ENCODE peak calls at places on chromosomes 11 and 22, in eight cellular contexts. One of them, this sample, is unnamed.

GRCh38 chr11:95231881-95232605 is 1.0 kb upstream of the SESN3 start:
- DNase-seq in ovary: peak; percentile 83
- DNase-seq in PC-9: peak; percentile 1
- DNase-seq in choroid plexus epithelial cell: peak; percentile 46
- DNase-seq in GM06990: peak; percentile 85
- DNase-seq in chondrocyte: peak; percentile 86
- DNase-seq in foreskin fibroblast: peak; percentile 80
- DNase-seq in heart right ventricle: peak; percentile 66
- DNase-seq in this sample: no peak

GRCh38 chr11:40168461-40168860 is 1291.0 kb downstream of the LRRC4C start:
- DNase-seq in choroid plexus epithelial cell: no peak
- DNase-seq in foreskin fibroblast: no peak
- DNase-seq in GM06990: no peak
- DNase-seq in heart right ventricle: no peak
- DNase-seq in PC-9: no peak
- DNase-seq in ovary: no peak
- DNase-seq in chondrocyte: no peak
- DNase-seq in this sample: no peak

GRCh38 chr11:61777234-61778090 is 14.9 kb downstream of the TMEM258 start:
- DNase-seq in foreskin fibroblast: peak; percentile 24
- DNase-seq in heart right ventricle: peak; percentile 45
- DNase-seq in choroid plexus epithelial cell: no peak
- DNase-seq in ovary: peak; percentile 92
- DNase-seq in PC-9: no peak
- DNase-seq in GM06990: no peak
- DNase-seq in chondrocyte: peak; percentile 81
- DNase-seq in this sample: no peak

GRCh38 chr11:76598426-76598839 is 72.1 kb downstream of the LRRC32 start:
- DNase-seq in ovary: no peak
- DNase-seq in foreskin fibroblast: peak; percentile 72
- DNase-seq in PC-9: peak; percentile 15
- DNase-seq in chondrocyte: no peak
- DNase-seq in heart right ventricle: peak; percentile 33
- DNase-seq in choroid plexus epithelial cell: peak; percentile 65
- DNase-seq in GM06990: no peak
- DNase-seq in this sample: no peak

GRCh38 chr11:76677010-76677771 is 6.6 kb upstream of the LRRC32 start:
- DNase-seq in choroid plexus epithelial cell: no peak
- DNase-seq in chondrocyte: no peak
- DNase-seq in PC-9: no peak
- DNase-seq in heart right ventricle: no peak
- DNase-seq in GM06990: no peak
- DNase-seq in foreskin fibroblast: peak; percentile 44
- DNase-seq in ovary: no peak
- DNase-seq in this sample: peak; percentile 4

GRCh38 chr11:69558519-69558941 is 77.1 kb downstream of the LINC01488 start:
- DNase-seq in heart right ventricle: no peak
- DNase-seq in PC-9: no peak
- DNase-seq in GM06990: no peak
- DNase-seq in choroid plexus epithelial cell: no peak
- DNase-seq in foreskin fibroblast: no peak
- DNase-seq in chondrocyte: no peak
- DNase-seq in ovary: no peak
- DNase-seq in this sample: no peak

GRCh38 chr22:36374603-36375024 is 13.2 kb downstream of the MYH9 start:
- DNase-seq in heart right ventricle: no peak
- DNase-seq in foreskin fibroblast: peak; percentile 75
- DNase-seq in chondrocyte: no peak
- DNase-seq in ovary: no peak
- DNase-seq in GM06990: no peak
- DNase-seq in choroid plexus epithelial cell: no peak
- DNase-seq in PC-9: peak; percentile 86
- DNase-seq in this sample: peak; percentile 56

GRCh38 chr11:2092956-2093412 is 46.2 kb downstream of the IGF2 start:
- DNase-seq in choroid plexus epithelial cell: peak; percentile 59
- DNase-seq in GM06990: no peak
- DNase-seq in PC-9: peak; percentile 93
- DNase-seq in ovary: no peak
- DNase-seq in chondrocyte: peak; percentile 87
- DNase-seq in heart right ventricle: peak; percentile 76
- DNase-seq in foreskin fibroblast: peak; percentile 51
- DNase-seq in this sample: no peak

GRCh38 chr11:44711113-44711512 is 15.6 kb upstream of the TSPAN18 start:
- DNase-seq in PC-9: no peak
- DNase-seq in ovary: no peak
- DNase-seq in chondrocyte: no peak
- DNase-seq in heart right ventricle: no peak
- DNase-seq in choroid plexus epithelial cell: no peak
- DNase-seq in GM06990: no peak
- DNase-seq in foreskin fibroblast: no peak
- DNase-seq in this sample: no peak

GRCh38 chr11:108709741-108710140 is 44.9 kb downstream of the DDX10 start:
- DNase-seq in PC-9: no peak
- DNase-seq in heart right ventricle: no peak
- DNase-seq in chondrocyte: no peak
- DNase-seq in foreskin fibroblast: no peak
- DNase-seq in choroid plexus epithelial cell: no peak
- DNase-seq in ovary: no peak
- DNase-seq in GM06990: no peak
- DNase-seq in this sample: no peak

GRCh38 chr22:50703726-50704509 is 31.3 kb downstream of the SHANK3 start:
- DNase-seq in PC-9: no peak
- DNase-seq in ovary: no peak
- DNase-seq in choroid plexus epithelial cell: no peak
- DNase-seq in foreskin fibroblast: no peak
- DNase-seq in GM06990: no peak
- DNase-seq in chondrocyte: peak; percentile 85
- DNase-seq in heart right ventricle: no peak
- DNase-seq in this sample: no peak

GRCh38 chr11:128311742-128312719 is 275.3 kb downstream of the ETS1 start:
- DNase-seq in heart right ventricle: no peak
- DNase-seq in foreskin fibroblast: no peak
- DNase-seq in GM06990: no peak
- DNase-seq in ovary: no peak
- DNase-seq in choroid plexus epithelial cell: no peak
- DNase-seq in PC-9: no peak
- DNase-seq in chondrocyte: no peak
- DNase-seq in this sample: no peak

GRCh38 chr11:128315933-128316332 is 271.4 kb downstream of the ETS1 start:
- DNase-seq in heart right ventricle: no peak
- DNase-seq in GM06990: no peak
- DNase-seq in ovary: no peak
- DNase-seq in choroid plexus epithelial cell: no peak
- DNase-seq in PC-9: no peak
- DNase-seq in foreskin fibroblast: no peak
- DNase-seq in chondrocyte: no peak
- DNase-seq in this sample: no peak

GRCh38 chr11:128316541-128317206 is 270.7 kb downstream of the ETS1 start:
- DNase-seq in GM06990: no peak
- DNase-seq in choroid plexus epithelial cell: no peak
- DNase-seq in ovary: no peak
- DNase-seq in PC-9: no peak
- DNase-seq in foreskin fibroblast: no peak
- DNase-seq in chondrocyte: no peak
- DNase-seq in heart right ventricle: no peak
- DNase-seq in this sample: no peak

GRCh38 chr11:128310676-128311445 is 276.5 kb downstream of the ETS1 start:
- DNase-seq in ovary: no peak
- DNase-seq in chondrocyte: no peak
- DNase-seq in PC-9: no peak
- DNase-seq in GM06990: no peak
- DNase-seq in heart right ventricle: no peak
- DNase-seq in foreskin fibroblast: no peak
- DNase-seq in choroid plexus epithelial cell: peak; percentile 47
- DNase-seq in this sample: no peak

GRCh38 chr11:128313931-128314330 is 273.4 kb downstream of the ETS1 start:
- DNase-seq in PC-9: no peak
- DNase-seq in heart right ventricle: no peak
- DNase-seq in ovary: no peak
- DNase-seq in choroid plexus epithelial cell: no peak
- DNase-seq in chondrocyte: no peak
- DNase-seq in foreskin fibroblast: no peak
- DNase-seq in GM06990: no peak
- DNase-seq in this sample: no peak
- TF ChIP-seq CTCF in PC-9: no peak
- TF ChIP-seq CTCF in heart right ventricle: no peak
- TF ChIP-seq CTCF in ovary: no peak
- TF ChIP-seq CTCF in choroid plexus epithelial cell: no peak
- TF ChIP-seq CTCF in chondrocyte: no peak
- TF ChIP-seq CTCF in foreskin fibroblast: no peak
- TF ChIP-seq CTCF in GM06990: no peak
- TF ChIP-seq CTCF in this sample: no peak

GRCh38 chr11:130652671-130653335 is 204.4 kb downstream of the ADAMTS15 start:
- DNase-seq in heart right ventricle: no peak
- DNase-seq in choroid plexus epithelial cell: peak; percentile 98
- DNase-seq in ovary: peak; percentile 53
- DNase-seq in GM06990: no peak
- DNase-seq in PC-9: no peak
- DNase-seq in chondrocyte: no peak
- DNase-seq in foreskin fibroblast: peak; percentile 92
- DNase-seq in this sample: no peak
- TF ChIP-seq CTCF in heart right ventricle: no peak
- TF ChIP-seq CTCF in choroid plexus epithelial cell: no peak
- TF ChIP-seq CTCF in ovary: no peak
- TF ChIP-seq CTCF in GM06990: no peak
- TF ChIP-seq CTCF in PC-9: no peak
- TF ChIP-seq CTCF in chondrocyte: no peak
- TF ChIP-seq CTCF in foreskin fibroblast: no peak
- TF ChIP-seq CTCF in this sample: no peak

GRCh38 chr11:65672180-65672860 is 9.6 kb upstream of the RELA start:
- DNase-seq in ovary: no peak
- DNase-seq in PC-9: no peak
- DNase-seq in choroid plexus epithelial cell: no peak
- DNase-seq in heart right ventricle: no peak
- DNase-seq in chondrocyte: no peak
- DNase-seq in foreskin fibroblast: no peak
- DNase-seq in GM06990: no peak
- DNase-seq in this sample: no peak
- TF ChIP-seq CTCF in ovary: no peak
- TF ChIP-seq CTCF in PC-9: no peak
- TF ChIP-seq CTCF in choroid plexus epithelial cell: no peak
- TF ChIP-seq CTCF in heart right ventricle: no peak
- TF ChIP-seq CTCF in chondrocyte: no peak
- TF ChIP-seq CTCF in foreskin fibroblast: no peak
- TF ChIP-seq CTCF in GM06990: no peak
- TF ChIP-seq CTCF in this sample: peak; percentile 13

GRCh38 chr22:33116846-33117547 is 58.8 kb upstream of the SYN3 start:
- DNase-seq in choroid plexus epithelial cell: no peak
- DNase-seq in GM06990: no peak
- DNase-seq in PC-9: no peak
- DNase-seq in foreskin fibroblast: no peak
- DNase-seq in chondrocyte: no peak
- DNase-seq in ovary: no peak
- DNase-seq in heart right ventricle: no peak
- DNase-seq in this sample: no peak

GRCh38 chr22:33117821-33118220 is 59.6 kb upstream of the SYN3 start:
- DNase-seq in chondrocyte: no peak
- DNase-seq in PC-9: no peak
- DNase-seq in GM06990: no peak
- DNase-seq in foreskin fibroblast: no peak
- DNase-seq in heart right ventricle: no peak
- DNase-seq in ovary: no peak
- DNase-seq in choroid plexus epithelial cell: no peak
- DNase-seq in this sample: no peak

GRCh38 chr22:33111491-33111890 is 53.3 kb upstream of the SYN3 start:
- DNase-seq in heart right ventricle: no peak
- DNase-seq in GM06990: peak; percentile 29
- DNase-seq in choroid plexus epithelial cell: no peak
- DNase-seq in ovary: no peak
- DNase-seq in foreskin fibroblast: no peak
- DNase-seq in PC-9: no peak
- DNase-seq in chondrocyte: no peak
- DNase-seq in this sample: no peak

GRCh38 chr22:33112606-33113005 is 54.4 kb upstream of the SYN3 start:
- DNase-seq in chondrocyte: no peak
- DNase-seq in PC-9: no peak
- DNase-seq in choroid plexus epithelial cell: no peak
- DNase-seq in GM06990: peak; percentile 45
- DNase-seq in ovary: no peak
- DNase-seq in foreskin fibroblast: no peak
- DNase-seq in heart right ventricle: no peak
- DNase-seq in this sample: no peak

DNA sequence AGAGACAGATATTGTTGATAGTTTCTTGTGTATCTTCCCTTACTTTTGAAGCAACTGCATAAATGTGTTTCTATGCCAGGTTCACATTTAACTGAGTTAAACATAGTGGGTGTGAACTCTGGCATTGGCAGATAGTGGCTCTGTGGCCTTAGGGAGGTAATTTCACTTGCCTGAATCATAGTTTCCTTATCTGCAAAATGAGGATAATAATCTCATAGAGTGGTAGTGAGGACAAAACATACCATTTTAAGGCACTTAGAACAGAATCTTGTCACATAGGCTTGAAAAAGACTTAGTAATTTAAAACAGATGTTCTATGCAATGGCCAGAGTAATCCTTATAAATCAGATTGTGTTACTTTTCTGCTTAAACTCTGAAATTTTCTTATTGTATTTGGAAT is 56.4 kb upstream of the SYN3 start:
- DNase-seq in ovary: no peak
- DNase-seq in heart right ventricle: no peak
- DNase-seq in GM06990: no peak
- DNase-seq in choroid plexus epithelial cell: no peak
- DNase-seq in PC-9: no peak
- DNase-seq in foreskin fibroblast: peak; percentile 0
- DNase-seq in chondrocyte: no peak
- DNase-seq in this sample: no peak
- TF ChIP-seq CTCF in ovary: no peak
- TF ChIP-seq CTCF in heart right ventricle: no peak
- TF ChIP-seq CTCF in GM06990: no peak
- TF ChIP-seq CTCF in choroid plexus epithelial cell: no peak
- TF ChIP-seq CTCF in PC-9: no peak
- TF ChIP-seq CTCF in foreskin fibroblast: no peak
- TF ChIP-seq CTCF in chondrocyte: no peak
- TF ChIP-seq CTCF in this sample: no peak

DNA sequence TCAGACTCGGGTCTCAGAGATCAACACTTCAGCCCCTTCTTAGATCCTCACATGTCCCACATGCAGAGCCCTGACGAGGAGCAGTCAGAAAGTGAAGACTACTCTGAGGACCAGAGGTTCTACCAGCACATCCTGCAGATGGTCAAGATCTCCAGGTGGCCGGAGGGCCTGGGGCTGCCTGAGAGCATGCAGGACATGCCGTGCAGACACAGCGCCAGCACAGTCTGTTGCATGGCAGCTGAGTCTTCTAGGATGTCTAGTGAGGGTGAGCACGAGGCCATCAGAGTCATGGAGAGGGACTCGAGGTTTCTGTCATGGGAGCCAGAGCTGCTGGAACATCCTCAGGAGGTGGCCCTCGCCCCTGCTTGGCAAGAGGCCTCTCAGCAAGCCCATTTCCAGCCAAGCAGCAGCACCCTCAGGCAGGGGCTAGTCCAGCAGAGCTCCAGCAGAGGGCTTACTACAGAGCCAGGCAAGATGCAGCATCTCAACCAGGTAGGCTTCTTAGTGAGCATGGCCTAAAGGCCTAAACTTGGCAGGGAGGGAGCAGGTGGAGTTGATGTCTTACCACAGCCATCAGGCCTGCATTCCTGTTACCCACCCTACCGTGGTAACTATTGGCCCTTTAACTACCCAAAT is 28.6 kb downstream of the CEP164 start:
- DNase-seq in GM06990: no peak
- DNase-seq in foreskin fibroblast: no peak
- DNase-seq in ovary: no peak
- DNase-seq in choroid plexus epithelial cell: no peak
- DNase-seq in PC-9: no peak
- DNase-seq in heart right ventricle: no peak
- DNase-seq in chondrocyte: no peak
- DNase-seq in this sample: no peak
- TF ChIP-seq CTCF in GM06990: no peak
- TF ChIP-seq CTCF in foreskin fibroblast: no peak
- TF ChIP-seq CTCF in ovary: no peak
- TF ChIP-seq CTCF in choroid plexus epithelial cell: peak; percentile 5
- TF ChIP-seq CTCF in PC-9: no peak
- TF ChIP-seq CTCF in heart right ventricle: no peak
- TF ChIP-seq CTCF in chondrocyte: no peak
- TF ChIP-seq CTCF in this sample: no peak

This sample was measured in HFFc6.